ENCODE peak calls at places on chromosomes 16 and 17, in five cellular contexts. D is lower lobe of right lung; J is effector memory CD4-positive, alpha-beta T cell; M is right cardiac atrium; Q is heart left ventricle. A is an unnamed sample. For H3K4me1, the result is how much of the 10 kb centered on the place peaks cover.

GRCh38 chr17:62964506-62964905 is 1.5 kb upstream of the TANC2 start:
- DNase-seq in J (no peak), D (no peak), Q (no peak), M (no peak), A (no peak)

GRCh38 chr17:30905742-30906100 is 317 bp downstream of the TEFM start:
- DNase-seq in J (no peak), D (no peak), M (no peak), Q (no peak), A (no peak)

GRCh38 chr16:58821886-58822285 is 87.8 kb upstream of the GOT2 start:
- DNase-seq in J (no peak), Q (no peak), D (no peak), M (no peak), A (no peak)

GRCh38 chr16:52114414-52114813 is 432.5 kb downstream of the TOX3 start:
- DNase-seq in Q (no peak), J (no peak), D (no peak), M (no peak), A (no peak)

GRCh38 chr17:7555320-7555948 is 3.1 kb upstream of the TNFSF13 start:
- DNase-seq in M (no peak), J (no peak), D (no peak), Q (no peak), A (no peak)

GRCh38 chr17:12523244-12523643 is 142.4 kb upstream of the MYOCD start:
- DNase-seq in J (no peak), D (no peak), M (no peak), Q (no peak), A (no peak)

GRCh38 chr16:15979801-15980200 is 30.4 kb downstream of the ABCC1 start:
- DNase-seq in M (no peak), D (no peak), J (no peak), Q (no peak), A (no peak)

GRCh38 chr17:30717290-30718098 is 107.0 kb downstream of the CRLF3 start:
- DNase-seq in J (no peak), D (peak), M (no peak), Q (no peak), A (no peak)

GRCh38 chr17:31754239-31754945 is 104.7 kb downstream of the COPRS start:
- DNase-seq in D (no peak), Q (no peak), J (no peak), M (no peak), A (no peak)

GRCh38 chr16:12245923-12246290 is 269.4 kb downstream of the SNX29 start:
- DNase-seq in M (no peak), D (no peak), Q (no peak), J (no peak), A (no peak)

GRCh38 chr17:7015587-7016020 is 3.2 kb downstream of the RNASEK start:
- DNase-seq in Q (no peak), D (no peak), M (peak), J (no peak), A (no peak)

GRCh38 chr17:44209786-44210341 is 9.6 kb downstream of the UBTF start:
- DNase-seq in J (no peak), Q (no peak), D (no peak), M (no peak), A (no peak)

GRCh38 chr17:58415371-58416055 is 1.8 kb downstream of the RNF43 start:
- DNase-seq in M (no peak), J (no peak), Q (no peak), D (peak), A (no peak)

GRCh38 chr16:1540556-1540855 is 7.0 kb downstream of the TMEM204 start:
- DNase-seq in D (no peak), J (no peak), M (no peak), Q (no peak), A (no peak)

GRCh38 chr16:1541293-1542165 is 8.1 kb downstream of the TMEM204 start:
- DNase-seq in M (no peak), Q (no peak), J (no peak), D (no peak), A (no peak)

GRCh38 chr16:1543085-1543896 is 9.8 kb downstream of the TMEM204 start:
- DNase-seq in M (peak), J (peak), D (peak), Q (peak), A (no peak)

GRCh38 chr16:1542533-1542932 is 9.1 kb downstream of the TMEM204 start:
- DNase-seq in M (no peak), D (no peak), J (no peak), Q (no peak), A (no peak)

GRCh38 chr16:1542166-1542500 is 8.7 kb downstream of the TMEM204 start:
- DNase-seq in J (no peak), M (no peak), D (no peak), Q (no peak), A (no peak)
- H3K4me1 ChIP-seq in J (half or more), M (under half), D (half or more), Q (under half), A (half or more)

DNA sequence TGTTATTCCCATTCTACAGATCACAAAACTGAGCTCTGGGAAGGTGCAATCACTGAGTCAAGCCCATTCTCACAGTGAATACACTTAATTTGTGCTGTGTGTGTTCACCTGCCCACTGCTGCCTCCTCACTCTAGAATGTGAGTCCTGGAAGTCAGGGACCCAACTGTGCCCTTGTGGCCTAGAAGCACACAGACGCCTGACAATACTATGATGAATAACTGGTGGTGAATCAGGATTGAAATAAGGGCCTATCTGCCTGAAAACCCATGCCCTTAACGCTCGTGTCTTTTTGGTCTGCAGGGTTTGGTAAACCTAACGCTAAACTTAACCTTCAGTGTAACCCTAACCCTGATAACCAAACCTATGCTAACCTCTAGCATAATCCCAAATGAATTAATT is 80.3 kb downstream of the ZNF423 start:
- DNase-seq in J (no peak), M (no peak), Q (no peak), D (no peak), A (no peak)
- H3K4me1 ChIP-seq in J (under half), M (under half), Q (under half), D (under half), A (under half)

GRCh38 chr17:42463976-42464400 is 5.3 kb downstream of the ATP6V0A1 start:
- DNase-seq in Q (no peak), D (no peak), J (no peak), M (no peak), A (no peak)
- H3K4me1 ChIP-seq in Q (under half), D (under half), J (under half), M (under half), A (under half)

GRCh38 chr17:39658760-39659159 is 6.4 kb upstream of the TCAP start:
- DNase-seq in J (no peak), Q (no peak), M (no peak), D (no peak), A (no peak)

GRCh38 chr17:39660011-39660360 is 5.2 kb upstream of the TCAP start:
- DNase-seq in D (no peak), Q (no peak), M (no peak), J (no peak), A (no peak)

GRCh38 chr17:39660397-39661043 is 4.6 kb upstream of the TCAP start:
- DNase-seq in J (no peak), M (no peak), D (no peak), Q (no peak), A (no peak)

GRCh38 chr17:39658346-39658745 is 6.8 kb upstream of the TCAP start:
- DNase-seq in J (no peak), D (no peak), M (no peak), Q (no peak), A (no peak)

GRCh38 chr17:39659286-39660010 is 5.7 kb upstream of the TCAP start:
- DNase-seq in J (no peak), D (no peak), Q (no peak), M (no peak), A (no peak)
- H3K4me1 ChIP-seq in J (under half), D (half or more), Q (under half), M (under half), A (under half)

GRCh38 chr16:57379579-57379978 is 7.3 kb downstream of the CX3CL1 start:
- DNase-seq in M (no peak), Q (no peak), D (no peak), J (no peak), A (no peak)
- H3K4me1 ChIP-seq in M (under half), Q (under half), D (under half), J (under half), A (under half)

DNA sequence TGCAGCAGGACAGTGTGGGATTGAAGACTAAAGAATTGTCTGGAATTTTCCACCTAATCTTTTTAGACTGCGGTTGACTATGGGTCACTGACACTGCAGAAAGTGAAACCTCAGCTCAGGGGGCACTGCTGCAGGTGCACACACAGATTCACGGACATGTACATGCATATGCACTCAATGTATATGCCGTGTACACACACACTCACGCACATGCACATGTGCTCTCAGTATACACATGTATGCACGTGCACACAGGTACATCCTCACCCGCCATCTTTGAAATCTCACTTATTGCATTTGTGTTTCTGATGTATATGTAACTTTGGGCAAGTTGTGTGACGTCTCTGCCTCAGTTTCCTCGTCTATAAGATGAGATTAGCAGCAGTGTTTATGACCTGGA is 27.3 kb downstream of the CMIP start:
- DNase-seq in D (no peak), M (no peak), J (no peak), Q (no peak), A (no peak)
- H3K4me1 ChIP-seq in D (half or more), M (under half), J (under half), Q (under half), A (half or more)

DNA sequence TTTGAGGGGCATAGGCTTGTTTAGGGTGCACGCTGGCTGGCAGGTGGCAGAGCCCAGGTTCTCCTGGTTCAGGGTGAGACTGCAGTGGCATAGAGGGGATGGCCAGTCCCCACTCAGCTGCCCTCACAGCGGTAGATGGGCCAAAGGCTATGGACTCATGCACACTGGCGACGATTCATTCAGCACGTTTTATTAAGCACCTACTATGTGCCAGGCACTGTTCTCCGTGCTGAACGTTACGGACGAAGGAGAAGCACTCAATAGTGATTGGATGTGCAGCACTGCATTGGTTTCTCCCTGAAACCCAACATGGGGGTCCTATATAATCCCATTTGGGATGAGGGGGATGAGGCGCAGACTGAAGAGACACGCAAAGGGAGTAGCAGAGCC is 8.6 kb downstream of the GLIS2 start:
- DNase-seq in J (no peak), M (no peak), D (no peak), Q (no peak), A (no peak)
- H3K4me1 ChIP-seq in J (under half), M (under half), D (half or more), Q (half or more), A (half or more)

GRCh38 chr16:89482087-89482823 is 8.1 kb downstream of the ANKRD11 start:
- DNase-seq in D (no peak), Q (no peak), J (no peak), M (no peak), A (no peak)
- H3K4me1 ChIP-seq in D (half or more), Q (under half), J (half or more), M (under half), A (half or more)